ENCODE peak calls at places on chromosome 4, in six cellular contexts. U is suprapubic skin, W is endothelial cell of umbilical vein, Q is HepG2, E is transverse colon, X is K562. S is an unnamed sample.

GRCh38 chr4:138199568-138200235 is 42.4 kb downstream of the SLC7A11 start:
- DNase-seq in E (peak; percentile 59), X (no peak), Q (peak; percentile 98), U (no peak), W (peak; percentile 61), S (no peak)

GRCh38 chr4:110737931-110738330 is 115.1 kb upstream of the PITX2 start:
- DNase-seq in Q (no peak), U (no peak), W (no peak), X (no peak), E (no peak), S (no peak)

GRCh38 chr4:147846318-147847135 is 114.6 kb downstream of the ARHGAP10 start:
- DNase-seq in U (no peak), W (peak; percentile 69), Q (no peak), X (no peak), E (no peak), S (no peak)

GRCh38 chr4:51907001-51907669 is 64.2 kb downstream of the DCUN1D4 start:
- DNase-seq in Q (no peak), E (no peak), X (no peak), U (no peak), W (peak; percentile 86), S (no peak)

GRCh38 chr4:4614925-4615678 is 73.3 kb upstream of the STX18 start:
- DNase-seq in W (no peak), U (no peak), E (no peak), Q (no peak), X (no peak), S (no peak)

GRCh38 chr4:113684534-113685091 is 76.9 kb downstream of the CAMK2D start:
- DNase-seq in X (no peak), Q (peak; percentile 85), E (peak; percentile 63), U (no peak), W (no peak), S (no peak)

GRCh38 chr4:154911608-154912098 is 130.6 kb downstream of the RBM46 start:
- DNase-seq in W (no peak), X (no peak), U (no peak), Q (no peak), E (no peak), S (no peak)

GRCh38 chr4:184215709-184216328 is 1.9 kb downstream of the ENPP6 start:
- DNase-seq in X (no peak), Q (no peak), W (no peak), U (no peak), E (peak; percentile 13), S (no peak)

GRCh38 chr4:112735474-112735951 is 98.6 kb downstream of the LARP7 start:
- DNase-seq in Q (no peak), U (no peak), X (no peak), E (no peak), W (no peak), S (no peak)

GRCh38 chr4:187286536-187286935 is 562.9 kb upstream of the FAT1 start:
- DNase-seq in W (no peak), Q (no peak), U (no peak), X (no peak), E (no peak), S (no peak)

GRCh38 chr4:165079476-165079875 is 25.8 kb downstream of the TRIM75 start:
- DNase-seq in W (peak; percentile 16), X (no peak), Q (no peak), U (no peak), E (peak; percentile 74), S (no peak)

GRCh38 chr4:87005690-87006461 is 71.1 kb downstream of the AFF1 start:
- DNase-seq in X (no peak), E (peak; percentile 34), U (no peak), W (peak; percentile 44), Q (no peak), S (no peak)
- TF ChIP-seq POLR2AphosphoS5 in X (no peak), E (peak; percentile 4), U (no peak), W (no peak), Q (no peak), S (no peak)

DNA sequence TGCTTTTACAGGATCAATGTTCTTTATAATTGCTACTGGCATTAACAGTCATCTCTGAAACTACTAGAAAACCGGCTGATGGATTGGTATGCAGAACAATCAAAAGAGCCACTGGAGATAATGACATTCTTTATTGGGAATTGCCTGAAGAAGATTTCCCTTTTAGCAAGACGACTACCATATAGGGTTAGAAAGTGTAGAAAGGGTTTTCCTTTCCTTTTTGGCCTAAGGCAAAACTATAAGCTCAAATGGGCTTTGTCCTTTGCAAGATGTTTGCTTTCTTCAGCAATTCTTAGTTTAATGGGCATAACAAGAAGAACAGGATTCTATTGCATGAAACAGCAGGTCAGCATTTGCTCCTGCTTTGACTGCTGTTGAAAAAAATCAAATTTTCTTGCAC is 214.2 kb upstream of the PCDH10 start:
- DNase-seq in W (no peak), U (no peak), Q (no peak), X (no peak), E (no peak), S (no peak)
- TF ChIP-seq POLR2AphosphoS5 in W (no peak), U (no peak), Q (no peak), X (no peak), E (no peak), S (no peak)

GRCh38 chr4:87045659-87046058 is 110.8 kb downstream of the AFF1 start:
- DNase-seq in Q (no peak), U (no peak), E (no peak), W (no peak), X (no peak), S (no peak)
- TF ChIP-seq POLR2AphosphoS5 in Q (no peak), U (no peak), E (no peak), W (no peak), X (no peak), S (no peak)

GRCh38 chr4:168478868-168479267 is 1.4 kb downstream of the DDX60L start:
- DNase-seq in E (no peak), W (no peak), U (no peak), Q (no peak), X (no peak), S (no peak)
- TF ChIP-seq POLR2AphosphoS5 in E (no peak), W (no peak), U (no peak), Q (no peak), X (no peak), S (no peak)

GRCh38 chr4:6714954-6715353 is 1.0 kb upstream of the BLOC1S4 start:
- DNase-seq in Q (no peak), E (no peak), W (no peak), X (no peak), U (no peak), S (no peak)
- TF ChIP-seq POLR2AphosphoS5 in Q (no peak), E (no peak), W (no peak), X (no peak), U (no peak), S (no peak)

GRCh38 chr4:186148335-186148975 is 42.9 kb upstream of the CYP4V2 start:
- DNase-seq in Q (no peak), U (no peak), E (no peak), W (no peak), X (no peak), S (no peak)

GRCh38 chr4:186146443-186146842 is 41.9 kb downstream of the FAM149A start:
- DNase-seq in X (no peak), W (no peak), U (no peak), E (no peak), Q (no peak), S (no peak)

GRCh38 chr4:186144180-186144579 is 39.7 kb downstream of the FAM149A start:
- DNase-seq in X (no peak), U (no peak), W (peak; percentile 11), E (peak; percentile 19), Q (no peak), S (peak; percentile 59)

GRCh38 chr4:186149872-186150271 is 41.5 kb upstream of the CYP4V2 start:
- DNase-seq in W (peak; percentile 41), Q (peak; percentile 39), U (no peak), X (peak; percentile 31), E (peak; percentile 45), S (peak; percentile 49)

GRCh38 chr4:186144596-186145569 is 40.4 kb downstream of the FAM149A start:
- DNase-seq in E (peak; percentile 55), U (peak; percentile 82), Q (no peak), X (no peak), W (peak; percentile 20), S (peak; percentile 82)
- TF ChIP-seq POLR2AphosphoS5 in E (no peak), U (no peak), Q (no peak), X (no peak), W (no peak), S (no peak)

GRCh38 chr4:56134272-56134671 is 185.5 kb downstream of the CEP135 start:
- DNase-seq in E (peak; percentile 11), U (no peak), W (peak; percentile 55), X (no peak), Q (peak; percentile 68), S (no peak)
- TF ChIP-seq POLR2AphosphoS5 in E (no peak), U (no peak), W (no peak), X (no peak), Q (no peak), S (no peak)

GRCh38 chr4:102526532-102526931 is 25.4 kb downstream of the NFKB1 start:
- DNase-seq in W (no peak), E (no peak), Q (no peak), X (no peak), U (no peak), S (no peak)
- TF ChIP-seq POLR2AphosphoS5 in W (no peak), E (no peak), Q (no peak), X (no peak), U (no peak), S (no peak)